ENCODE peak calls at places on chromosomes 6 and 20, in nine cellular contexts. A is CD8-positive, alpha-beta T cell; D is heart left ventricle; I is keratinocyte; R is kidney; N is mammary epithelial cell; X is omental fat pad; G is GM12865; S is ascending aorta. Z is an unnamed sample.
A peak's percentile ranks its signal among the peaks of the same experiment; 100 is the strongest.

GRCh38 chr6:122709922-122710512 is 69.5 kb upstream of the FABP7 start:
- DNase-seq in D (no peak), N (no peak), R (no peak), I (no peak), G (peak; percentile 11), S (no peak), A (no peak), X (no peak), Z (no peak)

GRCh38 chr20:59422911-59423520 is 122.6 kb downstream of the EDN3 start:
- DNase-seq in D (no peak), G (no peak), R (no peak), S (no peak), A (no peak), X (no peak), I (no peak), N (no peak), Z (no peak)

GRCh38 chr6:129312865-129313264 is 397.1 kb downstream of the ARHGAP18 start:
- DNase-seq in I (no peak), R (no peak), X (no peak), N (peak; percentile 32), A (no peak), S (no peak), D (no peak), G (no peak), Z (no peak)

GRCh38 chr6:9025223-9025622 is 589.9 kb upstream of the SLC35B3 start:
- DNase-seq in N (no peak), D (no peak), X (no peak), S (no peak), R (no peak), G (no peak), I (no peak), A (no peak), Z (no peak)

GRCh38 chr20:4633379-4633778 is 88.3 kb upstream of the PRND start:
- DNase-seq in X (no peak), D (no peak), N (no peak), G (no peak), S (no peak), R (no peak), I (no peak), A (no peak), Z (no peak)

GRCh38 chr20:5149892-5150225 is 23.1 kb downstream of the CDS2 start:
- DNase-seq in G (no peak), S (no peak), X (no peak), D (no peak), A (no peak), R (no peak), I (no peak), N (no peak), Z (no peak)

GRCh38 chr6:56529594-56530191 is 113.0 kb downstream of the DST start:
- DNase-seq in R (no peak), A (no peak), I (no peak), G (no peak), D (no peak), N (no peak), S (no peak), X (no peak), Z (no peak)

GRCh38 chr6:52667572-52667971 is 3.3 kb upstream of the TMEM14A start:
- DNase-seq in I (no peak), R (no peak), N (no peak), A (no peak), G (peak; percentile 48), X (no peak), D (no peak), S (no peak), Z (no peak)

GRCh38 chr6:44297063-44298038 is 15.8 kb downstream of the AARS2 start:
- DNase-seq in N (peak; percentile 21), D (peak; percentile 60), S (no peak), G (no peak), I (no peak), X (no peak), A (peak; percentile 50), R (peak; percentile 77), Z (no peak)

GRCh38 chr6:46935687-46936086 is 13.9 kb upstream of the ADGRF5 start:
- DNase-seq in R (no peak), X (no peak), S (no peak), N (no peak), A (no peak), I (no peak), G (no peak), D (no peak), Z (no peak)

GRCh38 chr20:2873747-2874041 is 413 bp downstream of the PTPRA start:
- DNase-seq in X (no peak), G (peak; percentile 71), I (no peak), A (peak; percentile 67), R (peak; percentile 84), N (no peak), S (no peak), D (no peak), Z (no peak)

GRCh38 chr20:48727226-48727625 is 100.6 kb downstream of the PREX1 start:
- DNase-seq in I (no peak), N (no peak), A (no peak), R (peak; percentile 8), S (no peak), D (no peak), X (no peak), G (no peak), Z (no peak)

GRCh38 chr20:46117704-46118467 is at the start of gene CD40:
- DNase-seq in S (peak; percentile 96), I (peak; percentile 33), N (no peak), X (peak; percentile 69), G (peak; percentile 92), A (peak; percentile 74), R (peak; percentile 96), D (peak; percentile 95), Z (no peak)

GRCh38 chr20:54347216-54347833 is 128.1 kb upstream of the DOK5 start:
- DNase-seq in I (no peak), S (no peak), X (no peak), A (no peak), G (no peak), N (no peak), R (no peak), D (no peak), Z (no peak)

GRCh38 chr6:72464791-72465691 is 156.8 kb upstream of the KCNQ5 start:
- DNase-seq in X (no peak), I (peak; percentile 33), A (no peak), R (no peak), S (no peak), G (no peak), D (no peak), N (peak; percentile 88), Z (no peak)

GRCh38 chr6:16670183-16670582 is 91.1 kb downstream of the ATXN1 start:
- DNase-seq in X (no peak), G (peak; percentile 27), N (no peak), A (no peak), D (peak; percentile 70), I (no peak), R (no peak), S (no peak), Z (no peak)

GRCh38 chr6:104955927-104956662 is 812 bp upstream of the LIN28B start:
- DNase-seq in I (no peak), S (no peak), D (no peak), G (no peak), N (no peak), R (no peak), X (no peak), A (no peak), Z (no peak)

GRCh38 chr20:35091808-35092523 is 641 bp downstream of the TRPC4AP start:
- DNase-seq in R (peak; percentile 90), X (no peak), A (no peak), S (no peak), I (no peak), N (no peak), G (peak; percentile 14), D (peak; percentile 83), Z (no peak)

GRCh38 chr6:16236009-16236501 is 2.3 kb upstream of the GMPR start:
- DNase-seq in S (no peak), X (no peak), G (no peak), N (no peak), D (no peak), A (no peak), R (no peak), I (no peak), Z (no peak)

GRCh38 chr20:16346956-16347355 is 226.3 kb downstream of the KIF16B start:
- DNase-seq in A (no peak), X (no peak), R (no peak), D (no peak), N (no peak), S (no peak), I (no peak), G (no peak), Z (no peak)

GRCh38 chr6:146113055-146113623 is 84.3 kb downstream of the GRM1 start:
- DNase-seq in G (no peak), A (no peak), D (no peak), I (no peak), X (no peak), S (no peak), N (no peak), R (no peak), Z (no peak)

GRCh38 chr6:126170875-126171489 is 168.9 kb upstream of the CENPW start:
- DNase-seq in D (no peak), N (peak; percentile 14), X (no peak), I (no peak), G (peak; percentile 59), R (no peak), A (no peak), S (no peak), Z (no peak)

GRCh38 chr20:59781236-59781635 is 152.2 kb downstream of the SYCP2 start:
- DNase-seq in A (no peak), N (no peak), R (no peak), I (no peak), G (no peak), S (no peak), X (no peak), D (no peak), Z (no peak)

GRCh38 chr6:3157151-3157933 is at the start of gene TUBB2A:
- DNase-seq in N (peak; percentile 80), G (peak; percentile 90), A (peak; percentile 87), D (peak; percentile 90), S (peak; percentile 91), R (peak; percentile 94), X (peak; percentile 70), I (peak; percentile 33), Z (no peak)
- TF ChIP-seq CTCF in N (peak; percentile 14), G (peak; percentile 55), A (peak; percentile 65), D (no peak), S (peak; percentile 36), R (peak; percentile 43), X (peak; percentile 7), I (peak; percentile 30), Z (peak; percentile 80)

GRCh38 chr20:57526885-57527566 is 2.1 kb upstream of the CTCFL start:
- DNase-seq in I (no peak), D (no peak), R (no peak), X (no peak), N (no peak), S (no peak), G (no peak), A (no peak), Z (no peak)
- TF ChIP-seq CTCF in I (no peak), D (no peak), R (no peak), X (no peak), N (no peak), S (no peak), G (no peak), A (no peak), Z (peak; percentile 23)

GRCh38 chr6:11460001-11460668 is 77.4 kb upstream of the TMEM170B start:
- DNase-seq in G (peak; percentile 81), D (no peak), X (no peak), S (no peak), R (no peak), I (no peak), N (peak; percentile 46), A (no peak), Z (no peak)
- TF ChIP-seq CTCF in G (no peak), D (no peak), X (no peak), S (no peak), R (no peak), I (peak; percentile 7), N (peak; percentile 3), A (no peak), Z (peak; percentile 22)

GRCh38 chr6:27472617-27473400 is at the start of gene ZNF184:
- DNase-seq in S (peak; percentile 97), D (peak; percentile 96), X (peak; percentile 66), N (peak; percentile 99), I (peak; percentile 83), G (peak; percentile 99), A (peak; percentile 85), R (peak; percentile 99), Z (peak; percentile 97)
- TF ChIP-seq CTCF in S (peak; percentile 12), D (no peak), X (no peak), N (no peak), I (no peak), G (no peak), A (no peak), R (no peak), Z (peak; percentile 48)